ENCODE peak calls at places on chromosomes 13 and 19, in five cellular contexts. U is retinal pigment epithelial cell; W is BE2C; X is BJ; R is activated CD8-positive, alpha-beta memory T cell treated with anti-CD3 and anti-CD28 coated beads for 48 hours. Q is an unnamed sample.

GRCh38 chr19:5225486-5226345 is 114.9 kb downstream of the PTPRS start:
- DNase-seq in U (no peak), W (peak), X (no peak), R (no peak), Q (no peak)

GRCh38 chr13:86757236-86757978 is 913.8 kb upstream of the SLITRK5 start:
- DNase-seq in U (no peak), W (no peak), X (no peak), R (no peak), Q (no peak)

GRCh38 chr13:67048084-67048792 is 181.9 kb downstream of the PCDH9 start:
- DNase-seq in U (no peak), W (no peak), X (peak), R (no peak), Q (no peak)

GRCh38 chr13:83121904-83122303 is 760.4 kb downstream of the SLITRK1 start:
- DNase-seq in U (no peak), W (peak), X (no peak), R (no peak), Q (no peak)

GRCh38 chr13:39100996-39101751 is 62.9 kb downstream of the NHLRC3 start:
- DNase-seq in U (peak), W (no peak), X (no peak), R (no peak), Q (no peak)

GRCh38 chr19:6803036-6803404 is 30.5 kb downstream of the VAV1 start:
- DNase-seq in U (no peak), W (no peak), X (no peak), R (no peak), Q (no peak)

GRCh38 chr13:51632643-51633357 is 48.5 kb downstream of the WDFY2 start:
- DNase-seq in U (no peak), W (no peak), X (no peak), R (no peak), Q (no peak)

GRCh38 chr13:91592050-91593014 is 193.9 kb downstream of the GPC5 start:
- DNase-seq in U (no peak), W (no peak), X (no peak), R (no peak), Q (no peak)

GRCh38 chr13:111167290-111167689 is 52.2 kb downstream of the ARHGEF7 start:
- DNase-seq in U (no peak), W (no peak), X (no peak), R (no peak), Q (no peak)

GRCh38 chr13:114100446-114101320 is 31.7 kb downstream of the RASA3 start:
- DNase-seq in U (no peak), W (no peak), X (no peak), R (no peak), Q (peak)